ENCODE peak calls at places on chromosome 15, in nine cellular contexts. One of them, this sample, is unnamed.

GRCh38 chr15:43230640-43231115 is 9.9 kb upstream of the EPB42 start:
- DNase-seq in cardiac fibroblast: peak
- DNase-seq in IMR-90: no peak
- DNase-seq in tibial artery: peak
- DNase-seq in prostate gland: no peak
- DNase-seq in right cardiac atrium: no peak
- DNase-seq in H7: no peak
- DNase-seq in cardiac muscle cell: no peak
- DNase-seq in uterus: no peak
- DNase-seq in this sample: no peak

GRCh38 chr15:39976291-39977274 is 42.7 kb downstream of the EIF2AK4 start:
- DNase-seq in tibial artery: peak
- DNase-seq in cardiac muscle cell: peak
- DNase-seq in H7: peak
- DNase-seq in cardiac fibroblast: peak
- DNase-seq in uterus: peak
- DNase-seq in right cardiac atrium: peak
- DNase-seq in IMR-90: peak
- DNase-seq in prostate gland: peak
- DNase-seq in this sample: no peak

GRCh38 chr15:65391732-65392131 is 13.9 kb upstream of the IGDCC3 start:
- DNase-seq in prostate gland: no peak
- DNase-seq in cardiac muscle cell: no peak
- DNase-seq in tibial artery: no peak
- DNase-seq in uterus: no peak
- DNase-seq in IMR-90: no peak
- DNase-seq in right cardiac atrium: no peak
- DNase-seq in H7: no peak
- DNase-seq in cardiac fibroblast: no peak
- DNase-seq in this sample: no peak

GRCh38 chr15:78853500-78853899 is 19.2 kb upstream of the MORF4L1 start:
- DNase-seq in right cardiac atrium: no peak
- DNase-seq in cardiac fibroblast: no peak
- DNase-seq in tibial artery: no peak
- DNase-seq in uterus: no peak
- DNase-seq in IMR-90: no peak
- DNase-seq in H7: no peak
- DNase-seq in prostate gland: no peak
- DNase-seq in cardiac muscle cell: no peak
- DNase-seq in this sample: no peak

GRCh38 chr15:43406808-43407207 is 35.9 kb downstream of the TUBGCP4 start:
- DNase-seq in IMR-90: no peak
- DNase-seq in cardiac fibroblast: no peak
- DNase-seq in right cardiac atrium: no peak
- DNase-seq in cardiac muscle cell: no peak
- DNase-seq in tibial artery: no peak
- DNase-seq in H7: no peak
- DNase-seq in prostate gland: no peak
- DNase-seq in uterus: no peak
- DNase-seq in this sample: no peak

GRCh38 chr15:81080946-81081345 is 53.1 kb upstream of the CFAP161 start:
- DNase-seq in prostate gland: no peak
- DNase-seq in cardiac fibroblast: no peak
- DNase-seq in uterus: no peak
- DNase-seq in right cardiac atrium: no peak
- DNase-seq in IMR-90: no peak
- DNase-seq in H7: no peak
- DNase-seq in tibial artery: no peak
- DNase-seq in cardiac muscle cell: no peak
- DNase-seq in this sample: no peak

GRCh38 chr15:76360416-76360815 is 23.8 kb downstream of the ISL2 start:
- DNase-seq in tibial artery: no peak
- DNase-seq in right cardiac atrium: no peak
- DNase-seq in IMR-90: no peak
- DNase-seq in prostate gland: no peak
- DNase-seq in uterus: no peak
- DNase-seq in H7: no peak
- DNase-seq in cardiac fibroblast: no peak
- DNase-seq in cardiac muscle cell: no peak
- DNase-seq in this sample: no peak

GRCh38 chr15:40091861-40092415 is 16.7 kb downstream of the BMF start:
- DNase-seq in right cardiac atrium: no peak
- DNase-seq in uterus: peak
- DNase-seq in tibial artery: no peak
- DNase-seq in cardiac fibroblast: peak
- DNase-seq in prostate gland: no peak
- DNase-seq in H7: peak
- DNase-seq in cardiac muscle cell: peak
- DNase-seq in IMR-90: no peak
- DNase-seq in this sample: no peak

GRCh38 chr15:25859838-25860645 is 3.1 kb downstream of the ATP10A start:
- DNase-seq in prostate gland: peak
- DNase-seq in cardiac muscle cell: no peak
- DNase-seq in cardiac fibroblast: no peak
- DNase-seq in tibial artery: peak
- DNase-seq in right cardiac atrium: no peak
- DNase-seq in H7: no peak
- DNase-seq in uterus: no peak
- DNase-seq in IMR-90: no peak
- DNase-seq in this sample: no peak

GRCh38 chr15:95162967-95163531 is 931.7 kb downstream of the MCTP2 start:
- DNase-seq in right cardiac atrium: no peak
- DNase-seq in cardiac muscle cell: no peak
- DNase-seq in H7: no peak
- DNase-seq in prostate gland: no peak
- DNase-seq in IMR-90: peak
- DNase-seq in tibial artery: peak
- DNase-seq in cardiac fibroblast: no peak
- DNase-seq in uterus: peak
- DNase-seq in this sample: peak

GRCh38 chr15:33135355-33135781 is 59.1 kb downstream of the FMN1 start:
- DNase-seq in uterus: no peak
- DNase-seq in H7: no peak
- DNase-seq in prostate gland: no peak
- DNase-seq in tibial artery: no peak
- DNase-seq in cardiac muscle cell: no peak
- DNase-seq in cardiac fibroblast: peak
- DNase-seq in IMR-90: no peak
- DNase-seq in right cardiac atrium: no peak
- DNase-seq in this sample: no peak

GRCh38 chr15:99467338-99467720 is 98.5 kb upstream of the MEF2A start:
- DNase-seq in prostate gland: no peak
- DNase-seq in H7: no peak
- DNase-seq in right cardiac atrium: no peak
- DNase-seq in tibial artery: no peak
- DNase-seq in IMR-90: no peak
- DNase-seq in cardiac fibroblast: no peak
- DNase-seq in uterus: no peak
- DNase-seq in cardiac muscle cell: no peak
- DNase-seq in this sample: no peak

GRCh38 chr15:48855501-48856440 is 22.2 kb upstream of the EID1 start:
- DNase-seq in right cardiac atrium: no peak
- DNase-seq in cardiac fibroblast: peak
- DNase-seq in H7: peak
- DNase-seq in IMR-90: peak
- DNase-seq in uterus: peak
- DNase-seq in tibial artery: no peak
- DNase-seq in prostate gland: no peak
- DNase-seq in cardiac muscle cell: peak
- DNase-seq in this sample: peak

GRCh38 chr15:74626336-74626735 is 10.7 kb downstream of the CLK3 start:
- DNase-seq in H7: no peak
- DNase-seq in right cardiac atrium: no peak
- DNase-seq in uterus: no peak
- DNase-seq in cardiac fibroblast: no peak
- DNase-seq in cardiac muscle cell: no peak
- DNase-seq in prostate gland: no peak
- DNase-seq in tibial artery: no peak
- DNase-seq in IMR-90: no peak
- DNase-seq in this sample: no peak

GRCh38 chr15:100959066-100960050 is 40.2 kb downstream of the LRRK1 start:
- DNase-seq in right cardiac atrium: no peak
- DNase-seq in H7: no peak
- DNase-seq in prostate gland: no peak
- DNase-seq in uterus: no peak
- DNase-seq in tibial artery: no peak
- DNase-seq in cardiac fibroblast: peak
- DNase-seq in IMR-90: no peak
- DNase-seq in cardiac muscle cell: no peak
- DNase-seq in this sample: no peak

GRCh38 chr15:40048155-40048792 is 9.3 kb upstream of the SRP14 start:
- DNase-seq in uterus: no peak
- DNase-seq in cardiac fibroblast: no peak
- DNase-seq in tibial artery: no peak
- DNase-seq in IMR-90: no peak
- DNase-seq in cardiac muscle cell: no peak
- DNase-seq in right cardiac atrium: peak
- DNase-seq in H7: no peak
- DNase-seq in prostate gland: no peak
- DNase-seq in this sample: no peak

GRCh38 chr15:88897456-88898194 is 2.3 kb upstream of the HAPLN3 start:
- DNase-seq in prostate gland: peak
- DNase-seq in IMR-90: peak
- DNase-seq in cardiac muscle cell: peak
- DNase-seq in right cardiac atrium: peak
- DNase-seq in H7: peak
- DNase-seq in tibial artery: peak
- DNase-seq in uterus: peak
- DNase-seq in cardiac fibroblast: peak
- DNase-seq in this sample: no peak

GRCh38 chr15:43346305-43346704 is 15.9 kb upstream of the LCMT2 start:
- DNase-seq in cardiac fibroblast: no peak
- DNase-seq in IMR-90: no peak
- DNase-seq in prostate gland: no peak
- DNase-seq in right cardiac atrium: no peak
- DNase-seq in tibial artery: no peak
- DNase-seq in cardiac muscle cell: no peak
- DNase-seq in H7: no peak
- DNase-seq in uterus: no peak
- DNase-seq in this sample: no peak

GRCh38 chr15:63948436-63948835 is 97.8 kb downstream of the DAPK2 start:
- DNase-seq in H7: no peak
- DNase-seq in uterus: no peak
- DNase-seq in right cardiac atrium: no peak
- DNase-seq in cardiac muscle cell: no peak
- DNase-seq in prostate gland: no peak
- DNase-seq in cardiac fibroblast: no peak
- DNase-seq in tibial artery: no peak
- DNase-seq in IMR-90: no peak
- DNase-seq in this sample: no peak

GRCh38 chr15:77508541-77509505 is 88.1 kb downstream of the HMG20A start:
- DNase-seq in cardiac fibroblast: peak
- DNase-seq in tibial artery: peak
- DNase-seq in cardiac muscle cell: no peak
- DNase-seq in H7: peak
- DNase-seq in prostate gland: no peak
- DNase-seq in right cardiac atrium: peak
- DNase-seq in uterus: no peak
- DNase-seq in IMR-90: peak
- DNase-seq in this sample: no peak
- H3K4me3 ChIP-seq in cardiac fibroblast: no peak
- H3K4me3 ChIP-seq in tibial artery: no peak
- H3K4me3 ChIP-seq in cardiac muscle cell: no peak
- H3K4me3 ChIP-seq in H7: no peak
- H3K4me3 ChIP-seq in prostate gland: no peak
- H3K4me3 ChIP-seq in right cardiac atrium: no peak
- H3K4me3 ChIP-seq in uterus: no peak
- H3K4me3 ChIP-seq in IMR-90: no peak
- H3K4me3 ChIP-seq in this sample: no peak

GRCh38 chr15:23797747-23798157 is 110.6 kb upstream of the NDN start:
- DNase-seq in right cardiac atrium: no peak
- DNase-seq in prostate gland: no peak
- DNase-seq in IMR-90: no peak
- DNase-seq in H7: no peak
- DNase-seq in uterus: peak
- DNase-seq in cardiac muscle cell: no peak
- DNase-seq in tibial artery: no peak
- DNase-seq in cardiac fibroblast: no peak
- DNase-seq in this sample: no peak
- H3K4me3 ChIP-seq in right cardiac atrium: no peak
- H3K4me3 ChIP-seq in prostate gland: no peak
- H3K4me3 ChIP-seq in IMR-90: no peak
- H3K4me3 ChIP-seq in H7: no peak
- H3K4me3 ChIP-seq in uterus: no peak
- H3K4me3 ChIP-seq in cardiac muscle cell: no peak
- H3K4me3 ChIP-seq in tibial artery: no peak
- H3K4me3 ChIP-seq in cardiac fibroblast: no peak
- H3K4me3 ChIP-seq in this sample: no peak

GRCh38 chr15:70741677-70742293 is 21.6 kb downstream of the UACA start:
- DNase-seq in tibial artery: no peak
- DNase-seq in right cardiac atrium: no peak
- DNase-seq in cardiac fibroblast: peak
- DNase-seq in H7: no peak
- DNase-seq in uterus: no peak
- DNase-seq in cardiac muscle cell: no peak
- DNase-seq in prostate gland: no peak
- DNase-seq in IMR-90: peak
- DNase-seq in this sample: no peak

GRCh38 chr15:70741107-70741511 is 22.2 kb downstream of the UACA start:
- DNase-seq in cardiac muscle cell: peak
- DNase-seq in uterus: peak
- DNase-seq in right cardiac atrium: peak
- DNase-seq in tibial artery: peak
- DNase-seq in IMR-90: peak
- DNase-seq in prostate gland: peak
- DNase-seq in cardiac fibroblast: peak
- DNase-seq in H7: no peak
- DNase-seq in this sample: peak

GRCh38 chr15:70748281-70748747 is 15.0 kb downstream of the UACA start:
- DNase-seq in uterus: peak
- DNase-seq in H7: no peak
- DNase-seq in cardiac muscle cell: no peak
- DNase-seq in cardiac fibroblast: no peak
- DNase-seq in IMR-90: peak
- DNase-seq in right cardiac atrium: peak
- DNase-seq in tibial artery: peak
- DNase-seq in prostate gland: peak
- DNase-seq in this sample: no peak

DNA sequence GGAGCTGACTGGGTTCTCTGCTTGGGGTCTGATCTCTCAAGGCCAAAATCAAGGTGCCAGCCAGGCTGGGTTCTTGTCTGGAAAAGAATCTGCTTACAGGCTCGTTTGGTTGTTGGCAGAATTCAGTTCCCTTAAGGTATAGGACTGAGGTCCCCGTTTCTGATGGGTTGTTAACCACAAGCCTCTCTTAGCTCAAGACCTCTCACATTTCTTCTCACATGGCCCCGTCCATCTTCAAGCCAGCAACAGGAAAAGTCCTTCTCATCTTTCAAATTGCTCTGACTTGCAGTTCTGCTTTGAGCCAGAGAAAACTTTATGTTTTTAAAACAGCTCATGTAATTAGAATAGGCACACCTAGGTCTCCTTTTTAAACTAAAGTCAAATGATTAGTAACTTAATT is 20.4 kb downstream of the UACA start:
- DNase-seq in cardiac fibroblast: no peak
- DNase-seq in tibial artery: no peak
- DNase-seq in cardiac muscle cell: no peak
- DNase-seq in prostate gland: no peak
- DNase-seq in H7: no peak
- DNase-seq in IMR-90: no peak
- DNase-seq in right cardiac atrium: no peak
- DNase-seq in uterus: no peak
- DNase-seq in this sample: no peak
- H3K4me3 ChIP-seq in cardiac fibroblast: no peak
- H3K4me3 ChIP-seq in tibial artery: peak
- H3K4me3 ChIP-seq in cardiac muscle cell: no peak
- H3K4me3 ChIP-seq in prostate gland: no peak
- H3K4me3 ChIP-seq in H7: no peak
- H3K4me3 ChIP-seq in IMR-90: no peak
- H3K4me3 ChIP-seq in right cardiac atrium: peak
- H3K4me3 ChIP-seq in uterus: no peak
- H3K4me3 ChIP-seq in this sample: no peak

GRCh38 chr15:55784284-55784683 is 41.3 kb upstream of the PRTG start:
- DNase-seq in IMR-90: no peak
- DNase-seq in uterus: no peak
- DNase-seq in prostate gland: no peak
- DNase-seq in tibial artery: no peak
- DNase-seq in right cardiac atrium: no peak
- DNase-seq in cardiac fibroblast: no peak
- DNase-seq in H7: no peak
- DNase-seq in cardiac muscle cell: peak
- DNase-seq in this sample: no peak
- H3K4me3 ChIP-seq in IMR-90: no peak
- H3K4me3 ChIP-seq in uterus: no peak
- H3K4me3 ChIP-seq in prostate gland: no peak
- H3K4me3 ChIP-seq in tibial artery: no peak
- H3K4me3 ChIP-seq in right cardiac atrium: no peak
- H3K4me3 ChIP-seq in cardiac fibroblast: no peak
- H3K4me3 ChIP-seq in H7: no peak
- H3K4me3 ChIP-seq in cardiac muscle cell: no peak
- H3K4me3 ChIP-seq in this sample: no peak